ENCODE peak calls at places on chromosomes 7 and 10, in nine cellular contexts. R is adrenal gland; L is fibroblast of mammary gland; I is naive B cell; C is posterior cingulate gyrus; W is activated CD4-positive, alpha-beta T cell treated with anti-CD3 and anti-CD28 coated beads, Interleukin-2, amount 50 U/mL, for 4 hours; Y is stimulated activated CD4-positive, alpha-beta T cell treated with anti-CD3 and anti-CD28 coated beads, Interleukin-2, amount 100 ng/mL, for 48 hours; M is endodermal cell; K is T-helper 22 cell. N is an unnamed sample.

GRCh38 chr7:11786186-11786585 is 45.8 kb downstream of the THSD7A start:
- DNase-seq in R (no peak), L (no peak), I (no peak), C (no peak), W (no peak), Y (no peak), M (peak; percentile 64), K (no peak), N (no peak)

GRCh38 chr10:91901784-91902677 is 7.3 kb downstream of the FGFBP3 start:
- DNase-seq in R (peak; percentile 58), L (peak; percentile 97), I (no peak), C (no peak), W (peak; percentile 53), Y (peak; percentile 50), M (no peak), K (peak; percentile 21), N (no peak)

GRCh38 chr7:30521532-30521931 is 16.9 kb upstream of the GGCT start:
- DNase-seq in R (no peak), L (peak; percentile 61), I (no peak), C (no peak), W (no peak), Y (no peak), M (no peak), K (no peak), N (no peak)

GRCh38 chr7:28618383-28618782 is 206.1 kb downstream of the CREB5 start:
- DNase-seq in R (no peak), L (no peak), I (no peak), C (no peak), W (no peak), Y (no peak), M (no peak), K (no peak), N (no peak)

GRCh38 chr10:5975641-5976473 is 1.5 kb downstream of the IL15RA start:
- DNase-seq in R (peak; percentile 40), L (peak; percentile 51), I (peak; percentile 62), C (no peak), W (peak; percentile 46), Y (peak; percentile 44), M (no peak), K (peak; percentile 23), N (peak; percentile 82)

GRCh38 chr10:114288424-114289095 is 49.5 kb downstream of the VWA2 start:
- DNase-seq in R (no peak), L (no peak), I (no peak), C (no peak), W (no peak), Y (no peak), M (no peak), K (no peak), N (no peak)

GRCh38 chr7:1742555-1743303 is 72.7 kb downstream of the ELFN1 start:
- DNase-seq in R (peak; percentile 46), L (peak; percentile 34), I (no peak), C (peak; percentile 35), W (no peak), Y (no peak), M (no peak), K (no peak), N (peak; percentile 44)

GRCh38 chr10:119688033-119688508 is 36.9 kb downstream of the BAG3 start:
- DNase-seq in R (no peak), L (no peak), I (peak; percentile 20), C (no peak), W (no peak), Y (no peak), M (peak; percentile 80), K (no peak), N (peak; percentile 32)

GRCh38 chr10:92691591-92692084 is 1.9 kb downstream of the HHEX start:
- DNase-seq in R (peak; percentile 64), L (no peak), I (peak; percentile 86), C (no peak), W (no peak), Y (no peak), M (peak; percentile 78), K (no peak), N (no peak)

GRCh38 chr7:26202019-26202985 is 757 bp downstream of the CBX3 start:
- DNase-seq in R (peak; percentile 70), L (peak; percentile 39), I (peak; percentile 64), C (peak; percentile 67), W (peak; percentile 59), Y (peak; percentile 51), M (no peak), K (peak; percentile 24), N (peak; percentile 73)

GRCh38 chr10:110918269-110918632 is 729 bp downstream of the BBIP1 start:
- DNase-seq in R (peak; percentile 96), L (peak; percentile 92), I (no peak), C (no peak), W (peak; percentile 75), Y (no peak), M (peak; percentile 98), K (peak; percentile 78), N (no peak)

GRCh38 chr7:13540429-13540828 is 449.0 kb downstream of the ETV1 start:
- DNase-seq in R (no peak), L (peak; percentile 31), I (no peak), C (no peak), W (no peak), Y (no peak), M (no peak), K (no peak), N (no peak)

GRCh38 chr7:69813637-69814240 is 215.5 kb downstream of the AUTS2 start:
- DNase-seq in R (no peak), L (no peak), I (no peak), C (no peak), W (no peak), Y (no peak), M (no peak), K (no peak), N (no peak)

GRCh38 chr10:58158806-58159205 is 108.9 kb downstream of the IPMK start:
- DNase-seq in R (no peak), L (peak; percentile 93), I (no peak), C (no peak), W (no peak), Y (no peak), M (no peak), K (no peak), N (no peak)

GRCh38 chr7:66609176-66609575 is 19.5 kb upstream of the KCTD7 start:
- DNase-seq in R (no peak), L (no peak), I (no peak), C (no peak), W (no peak), Y (no peak), M (no peak), K (no peak), N (no peak)

GRCh38 chr7:21142081-21142480 is 285.8 kb upstream of the SP4 start:
- DNase-seq in R (no peak), L (no peak), I (no peak), C (no peak), W (no peak), Y (no peak), M (no peak), K (no peak), N (no peak)

GRCh38 chr7:75914169-75914654 is 743 bp upstream of the POR start:
- DNase-seq in R (peak; percentile 52), L (no peak), I (no peak), C (no peak), W (no peak), Y (no peak), M (no peak), K (no peak), N (no peak)

GRCh38 chr10:70584941-70585544 is 17.5 kb downstream of the PRF1 start:
- DNase-seq in R (no peak), L (peak; percentile 21), I (no peak), C (no peak), W (no peak), Y (no peak), M (peak; percentile 88), K (no peak), N (no peak)

GRCh38 chr7:124550036-124550435 is 215.6 kb downstream of the GPR37 start:
- DNase-seq in R (no peak), L (peak; percentile 2), I (no peak), C (no peak), W (no peak), Y (no peak), M (no peak), K (no peak), N (no peak)

GRCh38 chr10:131849591-131850489 is 51.0 kb upstream of the PPP2R2D start:
- DNase-seq in R (no peak), L (no peak), I (no peak), C (no peak), W (no peak), Y (no peak), M (peak; percentile 38), K (no peak), N (no peak)

GRCh38 chr7:44618754-44619153 is 12.3 kb downstream of the OGDH start:
- DNase-seq in R (no peak), L (no peak), I (no peak), C (no peak), W (no peak), Y (no peak), M (no peak), K (peak; percentile 60), N (no peak)

GRCh38 chr7:158944950-158945349 is 88.6 kb downstream of the DYNC2I1 start:
- DNase-seq in R (no peak), L (no peak), I (no peak), C (no peak), W (no peak), Y (no peak), M (no peak), K (no peak), N (no peak)

GRCh38 chr7:126662826-126663225 is 589.9 kb downstream of the GRM8 start:
- DNase-seq in R (no peak), L (no peak), I (no peak), C (no peak), W (no peak), Y (no peak), M (no peak), K (no peak), N (no peak)

GRCh38 chr7:96069361-96069760 is 252.5 kb downstream of the SLC25A13 start:
- DNase-seq in R (no peak), L (no peak), I (no peak), C (no peak), W (no peak), Y (no peak), M (no peak), K (no peak), N (no peak)

GRCh38 chr10:47028466-47028865 is 117.2 kb downstream of the PTPN20 start:
- DNase-seq in R (peak; percentile 15), L (no peak), I (no peak), C (no peak), W (no peak), Y (no peak), M (peak; percentile 24), K (no peak), N (no peak)

GRCh38 chr10:16146993-16147392 is 286.7 kb upstream of the MINDY3 start:
- DNase-seq in R (no peak), L (no peak), I (no peak), C (no peak), W (no peak), Y (no peak), M (no peak), K (no peak), N (no peak)

GRCh38 chr10:79390551-79391229 is 43.4 kb downstream of the PPIF start:
- DNase-seq in R (peak; percentile 22), L (no peak), I (no peak), C (peak; percentile 43), W (no peak), Y (no peak), M (peak; percentile 46), K (no peak), N (peak; percentile 5)

GRCh38 chr7:36129048-36129534 is 24.0 kb upstream of the EEPD1 start:
- DNase-seq in R (no peak), L (peak; percentile 84), I (no peak), C (no peak), W (no peak), Y (no peak), M (no peak), K (no peak), N (no peak)

GRCh38 chr10:121134711-121135110 is 283.5 kb downstream of the WDR11 start:
- DNase-seq in R (no peak), L (no peak), I (no peak), C (no peak), W (no peak), Y (no peak), M (no peak), K (no peak), N (no peak)

N was measured in NAMALWA.